ENCODE peak calls at places on chromosomes 1 and 21, in six cellular contexts. One of them, this sample, is unnamed.
A peak's percentile ranks its signal among the peaks of the same experiment; 100 is the strongest.

GRCh38 chr1:56215086-56215485 is 364.3 kb downstream of the PLPP3 start:
- DNase-seq in heart left ventricle: no peak
- DNase-seq in lower leg skin: no peak
- DNase-seq in anterior cingulate cortex: no peak
- DNase-seq in transverse colon: no peak
- DNase-seq in RCC 7860: no peak
- DNase-seq in this sample: no peak

GRCh38 chr1:94522304-94522703 is 19.3 kb downstream of the F3 start:
- DNase-seq in heart left ventricle: no peak
- DNase-seq in lower leg skin: no peak
- DNase-seq in anterior cingulate cortex: no peak
- DNase-seq in transverse colon: no peak
- DNase-seq in RCC 7860: peak; percentile 37
- DNase-seq in this sample: no peak

GRCh38 chr1:227545361-227545760 is 18.0 kb upstream of the ZNF678 start:
- DNase-seq in heart left ventricle: no peak
- DNase-seq in lower leg skin: no peak
- DNase-seq in anterior cingulate cortex: no peak
- DNase-seq in transverse colon: no peak
- DNase-seq in RCC 7860: no peak
- DNase-seq in this sample: no peak

GRCh38 chr1:192474080-192474683 is 101.4 kb upstream of the RGS1 start:
- DNase-seq in heart left ventricle: no peak
- DNase-seq in lower leg skin: no peak
- DNase-seq in anterior cingulate cortex: no peak
- DNase-seq in transverse colon: no peak
- DNase-seq in RCC 7860: no peak
- DNase-seq in this sample: peak; percentile 12

GRCh38 chr1:111290104-111290503 is 547 bp upstream of the CHIA start:
- DNase-seq in heart left ventricle: no peak
- DNase-seq in lower leg skin: no peak
- DNase-seq in anterior cingulate cortex: no peak
- DNase-seq in transverse colon: no peak
- DNase-seq in RCC 7860: no peak
- DNase-seq in this sample: no peak

GRCh38 chr21:40534886-40535285 is 312.1 kb downstream of the DSCAM start:
- DNase-seq in heart left ventricle: no peak
- DNase-seq in lower leg skin: no peak
- DNase-seq in anterior cingulate cortex: no peak
- DNase-seq in transverse colon: no peak
- DNase-seq in RCC 7860: no peak
- DNase-seq in this sample: no peak

GRCh38 chr1:95197616-95198252 is 36.3 kb upstream of the RWDD3 start:
- DNase-seq in heart left ventricle: no peak
- DNase-seq in lower leg skin: no peak
- DNase-seq in anterior cingulate cortex: no peak
- DNase-seq in transverse colon: no peak
- DNase-seq in RCC 7860: no peak
- DNase-seq in this sample: no peak

GRCh38 chr1:113557176-113557575 is 166.9 kb downstream of the MAGI3 start:
- DNase-seq in heart left ventricle: no peak
- DNase-seq in lower leg skin: no peak
- DNase-seq in anterior cingulate cortex: no peak
- DNase-seq in transverse colon: no peak
- DNase-seq in RCC 7860: no peak
- DNase-seq in this sample: no peak

GRCh38 chr1:8629241-8630091 is 188.0 kb downstream of the RERE start:
- DNase-seq in heart left ventricle: no peak
- DNase-seq in lower leg skin: no peak
- DNase-seq in anterior cingulate cortex: no peak
- DNase-seq in transverse colon: peak; percentile 25
- DNase-seq in RCC 7860: no peak
- DNase-seq in this sample: no peak

GRCh38 chr1:9787702-9788101 is 36.1 kb downstream of the CLSTN1 start:
- DNase-seq in heart left ventricle: no peak
- DNase-seq in lower leg skin: no peak
- DNase-seq in anterior cingulate cortex: no peak
- DNase-seq in transverse colon: peak; percentile 45
- DNase-seq in RCC 7860: no peak
- DNase-seq in this sample: peak; percentile 61

GRCh38 chr1:227805606-227806197 is 9.8 kb upstream of the PRSS38 start:
- DNase-seq in heart left ventricle: no peak
- DNase-seq in lower leg skin: no peak
- DNase-seq in anterior cingulate cortex: no peak
- DNase-seq in transverse colon: no peak
- DNase-seq in RCC 7860: peak; percentile 72
- DNase-seq in this sample: no peak

GRCh38 chr1:59697138-59697811 is 117.5 kb upstream of the HOOK1 start:
- DNase-seq in heart left ventricle: no peak
- DNase-seq in lower leg skin: no peak
- DNase-seq in anterior cingulate cortex: no peak
- DNase-seq in transverse colon: no peak
- DNase-seq in RCC 7860: no peak
- DNase-seq in this sample: peak; percentile 28

GRCh38 chr21:45615145-45615711 is 28.3 kb upstream of the PCBP3 start:
- DNase-seq in heart left ventricle: no peak
- DNase-seq in lower leg skin: peak; percentile 77
- DNase-seq in anterior cingulate cortex: no peak
- DNase-seq in transverse colon: peak; percentile 69
- DNase-seq in RCC 7860: no peak
- DNase-seq in this sample: peak; percentile 69

GRCh38 chr1:94130851-94131595 is 10.1 kb upstream of the ABCA4 start:
- DNase-seq in heart left ventricle: no peak
- DNase-seq in lower leg skin: no peak
- DNase-seq in anterior cingulate cortex: no peak
- DNase-seq in transverse colon: no peak
- DNase-seq in RCC 7860: peak; percentile 66
- DNase-seq in this sample: no peak

GRCh38 chr1:218985424-218985823 is 188.3 kb upstream of the LYPLAL1 start:
- DNase-seq in heart left ventricle: no peak
- DNase-seq in lower leg skin: no peak
- DNase-seq in anterior cingulate cortex: no peak
- DNase-seq in transverse colon: no peak
- DNase-seq in RCC 7860: no peak
- DNase-seq in this sample: no peak

GRCh38 chr1:8303141-8303540 is 14.8 kb upstream of the SLC45A1 start:
- DNase-seq in heart left ventricle: no peak
- DNase-seq in lower leg skin: no peak
- DNase-seq in anterior cingulate cortex: no peak
- DNase-seq in transverse colon: no peak
- DNase-seq in RCC 7860: no peak
- DNase-seq in this sample: no peak

GRCh38 chr21:36075171-36075570 is 5.3 kb downstream of the CBR1 start:
- DNase-seq in heart left ventricle: no peak
- DNase-seq in lower leg skin: no peak
- DNase-seq in anterior cingulate cortex: no peak
- DNase-seq in transverse colon: no peak
- DNase-seq in RCC 7860: no peak
- DNase-seq in this sample: no peak

GRCh38 chr1:45876000-45876399 is 72.6 kb downstream of the MAST2 start:
- DNase-seq in heart left ventricle: no peak
- DNase-seq in lower leg skin: no peak
- DNase-seq in anterior cingulate cortex: no peak
- DNase-seq in transverse colon: no peak
- DNase-seq in RCC 7860: peak; percentile 12
- DNase-seq in this sample: no peak

This sample was measured in CD8-positive, alpha-beta T cell.